ENCODE peak calls at places on chromosomes 3 and 15, in ten cellular contexts. L, B, R, C, H, K, D, N, Q and Z are unnamed samples.

GRCh38 chr3:29140706-29141105 is 140.2 kb upstream of the RBMS3 start:
- DNase-seq in N (no peak), Q (no peak), H (no peak), B (no peak), D (no peak), L (no peak), C (no peak), R (no peak), K (no peak), Z (no peak)

GRCh38 chr3:31370681-31371080 is 162.0 kb upstream of the STT3B start:
- DNase-seq in N (no peak), L (no peak), B (no peak), H (no peak), K (no peak), Q (peak; percentile 86), D (no peak), R (no peak), C (no peak), Z (no peak)

GRCh38 chr15:65087873-65088642 is 11.5 kb downstream of the KBTBD13 start:
- DNase-seq in K (peak; percentile 28), B (no peak), Q (no peak), N (peak; percentile 73), C (peak; percentile 97), R (peak; percentile 78), L (no peak), D (no peak), H (no peak), Z (peak; percentile 42)

GRCh38 chr3:196499807-196500524 is 3.6 kb downstream of the RNF168 start:
- DNase-seq in L (no peak), H (no peak), N (no peak), C (no peak), B (no peak), Q (no peak), D (no peak), K (no peak), R (no peak), Z (no peak)

GRCh38 chr3:159807137-159808028 is 181.3 kb upstream of the IL12A start:
- DNase-seq in B (no peak), K (no peak), L (no peak), C (no peak), D (no peak), R (no peak), Q (no peak), N (no peak), H (no peak), Z (no peak)

GRCh38 chr3:128237348-128238099 is 84.2 kb downstream of the EEFSEC start:
- DNase-seq in B (no peak), N (no peak), C (no peak), H (no peak), D (no peak), R (no peak), L (peak; percentile 81), Q (no peak), K (no peak), Z (no peak)

GRCh38 chr15:22891426-22892210 is 53.2 kb downstream of the NIPA2 start:
- DNase-seq in B (no peak), H (no peak), Q (no peak), L (no peak), D (no peak), N (no peak), C (no peak), K (no peak), R (no peak), Z (no peak)

GRCh38 chr3:80244390-80244789 is 476.6 kb upstream of the ROBO1 start:
- DNase-seq in D (no peak), C (no peak), B (no peak), L (no peak), H (no peak), Q (no peak), R (no peak), K (no peak), N (peak; percentile 7), Z (no peak)

GRCh38 chr3:153070153-153070868 is 91.7 kb upstream of the RAP2B start:
- DNase-seq in K (no peak), N (no peak), D (no peak), H (peak; percentile 25), B (no peak), R (no peak), L (no peak), C (no peak), Q (no peak), Z (no peak)

GRCh38 chr15:74320358-74321247 is 46.8 kb downstream of the CYP11A1 start:
- DNase-seq in L (peak; percentile 76), K (peak; percentile 69), H (peak; percentile 25), R (no peak), B (peak; percentile 44), Q (peak; percentile 43), C (no peak), D (no peak), N (peak; percentile 37), Z (peak; percentile 76)

GRCh38 chr3:145450018-145450682 is 710.8 kb downstream of the PLOD2 start:
- DNase-seq in R (no peak), N (no peak), H (no peak), L (no peak), B (no peak), Q (no peak), C (no peak), K (no peak), D (no peak), Z (no peak)

GRCh38 chr15:68698708-68699107 is 119.9 kb downstream of the CORO2B start:
- DNase-seq in L (no peak), Q (no peak), R (no peak), B (no peak), D (no peak), H (no peak), C (no peak), K (no peak), N (no peak), Z (no peak)
- H3K27ac ChIP-seq in L (no peak overlapping the region), Q (no peak overlapping the region), R (no peak overlapping the region), B (no peak overlapping the region), D (no peak overlapping the region), H (no peak overlapping the region), C (no peak overlapping the region), K (no peak overlapping the region), N (no peak overlapping the region), Z (no peak overlapping the region)

DNA sequence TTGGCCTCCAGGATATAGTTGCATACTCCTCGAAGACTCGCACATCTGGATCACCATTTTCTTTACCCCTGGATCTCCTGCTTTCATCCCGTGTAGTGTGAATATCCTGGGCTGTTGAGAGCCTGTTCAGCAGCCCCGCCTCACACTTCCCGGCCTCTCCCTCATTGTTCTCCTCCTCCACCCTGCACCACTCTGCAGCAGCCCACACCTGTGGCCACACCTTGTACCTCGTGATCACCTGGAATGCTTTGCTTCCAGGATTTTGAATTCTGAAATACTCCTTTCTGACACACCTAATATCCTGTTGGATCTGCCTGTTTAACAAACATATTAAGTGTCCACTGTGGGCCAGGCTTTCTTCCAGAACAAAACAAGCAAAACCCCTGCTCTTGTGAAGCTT is 14.4 kb downstream of the ABHD17C start:
- DNase-seq in L (no peak), N (peak; percentile 81), H (no peak), K (no peak), R (no peak), C (no peak), B (peak; percentile 75), D (no peak), Q (no peak), Z (no peak)
- TF ChIP-seq EP300 in L (no peak), N (no peak), H (no peak), K (no peak), R (peak; percentile 68), C (no peak), B (no peak), D (no peak), Q (no peak), Z (no peak)

DNA sequence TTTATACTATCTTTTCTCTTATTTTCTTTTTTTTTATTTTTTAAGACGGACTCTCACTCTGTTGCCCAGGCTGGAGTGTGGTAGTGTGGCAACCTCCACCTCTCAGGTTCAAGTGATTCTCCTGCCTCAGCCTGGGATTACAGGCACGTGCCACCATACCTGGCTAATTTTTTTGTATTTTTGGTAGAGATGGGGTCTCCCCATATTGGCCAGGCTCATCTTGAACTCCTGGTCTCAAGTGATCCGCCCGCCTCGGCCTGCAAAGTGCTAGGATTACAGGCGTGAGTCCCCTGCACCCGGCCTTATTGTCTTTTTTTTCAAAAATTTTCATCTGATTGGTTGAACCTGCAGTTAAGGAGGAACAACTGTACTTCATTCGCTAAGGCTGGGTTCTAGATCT is 21.8 kb downstream of the ABHD2 start:
- DNase-seq in C (peak; percentile 38), R (no peak), D (no peak), K (no peak), Q (no peak), B (no peak), N (no peak), L (no peak), H (no peak), Z (no peak)
- H3K27ac ChIP-seq in C (peak overlapping the region; percentile 97), R (no peak overlapping the region), D (no peak overlapping the region), K (no peak overlapping the region), Q (no peak overlapping the region), B (peak overlapping the region; percentile 95), N (no peak overlapping the region), L (no peak overlapping the region), H (peak overlapping the region; percentile 33), Z (no peak overlapping the region)

GRCh38 chr3:73808862-73809509 is 184.2 kb upstream of the PDZRN3 start:
- DNase-seq in H (no peak), R (no peak), Q (no peak), B (peak; percentile 25), N (no peak), L (no peak), D (no peak), K (no peak), C (no peak), Z (no peak)

GRCh38 chr3:73812054-73812453 is 187.3 kb upstream of the PDZRN3 start:
- DNase-seq in C (no peak), K (no peak), H (no peak), D (no peak), Q (no peak), B (no peak), L (no peak), N (no peak), R (no peak), Z (no peak)

GRCh38 chr3:73815966-73816365 is 191.2 kb upstream of the PDZRN3 start:
- DNase-seq in H (no peak), B (no peak), L (no peak), K (no peak), C (no peak), D (no peak), N (no peak), R (no peak), Q (no peak), Z (no peak)

GRCh38 chr3:73813978-73814292 is 189.2 kb upstream of the PDZRN3 start:
- DNase-seq in K (no peak), B (no peak), D (no peak), H (no peak), R (no peak), C (no peak), N (no peak), Q (no peak), L (no peak), Z (no peak)

DNA sequence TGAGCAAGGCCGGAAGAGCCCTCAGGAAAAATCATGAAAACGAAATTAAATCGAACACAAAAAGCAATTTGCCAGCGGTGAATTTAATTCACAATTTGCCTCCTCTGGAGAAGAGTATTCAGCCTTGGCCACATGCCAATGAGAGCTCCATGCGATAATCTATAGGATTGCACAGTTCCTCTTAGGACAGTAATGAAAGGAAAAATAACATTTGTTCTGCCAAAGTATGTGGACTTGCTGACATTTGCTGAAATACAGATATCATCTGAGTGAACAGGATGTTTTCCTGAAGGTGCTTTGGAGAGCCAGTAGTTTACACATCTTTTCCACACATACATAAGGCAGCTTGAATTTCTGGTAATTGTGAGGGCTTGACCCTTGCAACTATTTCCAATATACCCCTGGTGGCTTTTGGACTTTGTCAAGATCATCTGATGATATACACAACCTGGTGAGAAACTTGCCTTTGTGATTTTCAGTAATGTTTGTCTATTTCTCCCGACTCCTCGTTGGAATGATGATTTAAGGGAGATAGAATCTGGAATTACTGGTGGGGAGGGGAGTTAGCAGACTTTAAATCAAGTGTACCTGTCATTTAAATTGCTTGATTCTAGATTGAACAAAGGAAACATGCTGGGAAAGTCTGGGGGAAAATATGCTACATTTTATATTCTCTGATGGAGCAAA is 188.7 kb upstream of the PDZRN3 start:
- DNase-seq in H (no peak), R (no peak), C (no peak), L (peak; percentile 31), Q (no peak), B (no peak), D (no peak), K (no peak), N (no peak), Z (no peak)
- TF ChIP-seq EP300 in H (no peak), R (no peak), C (no peak), L (peak; percentile 73), Q (no peak), B (no peak), D (no peak), K (no peak), N (no peak), Z (no peak)